ENCODE peak calls at places on chromosome X, in six cellular contexts. K is memory B cell; M is right cardiac atrium; A is stimulated activated effector memory CD8-positive, alpha-beta T cell treated with anti-CD3 and anti-CD28 coated beads, Interleukin-12 subunit alpha, Interleukin-12 subunit beta, amount 100 ng/mL, for 72 hours; N is NCI-H1092; E is DMS 273 treated with DMSO at 0.1 percent for 48 hours. X is an unnamed sample.
A peak's percentile ranks its signal among the peaks of the same experiment; 100 is the strongest.

GRCh38 chrX:31128849-31129248 is 57.0 kb upstream of the FTHL17 start:
- DNase-seq in A (no peak), K (no peak), E (no peak), M (no peak), N (no peak), X (no peak)

GRCh38 chrX:15678339-15678738 is 13.7 kb upstream of the CLTRN start:
- DNase-seq in E (no peak), N (no peak), M (peak; percentile 40), A (no peak), K (no peak), X (no peak)

GRCh38 chrX:11329016-11329415 is 35.8 kb downstream of the AMELX start:
- DNase-seq in M (no peak), E (no peak), N (no peak), K (no peak), A (no peak), X (no peak)

GRCh38 chrX:103779156-103779555 is 2.5 kb downstream of the PLP1 start:
- DNase-seq in N (peak; percentile 41), E (no peak), M (peak; percentile 54), A (no peak), K (no peak), X (peak; percentile 22)

GRCh38 chrX:145549476-145549875 is 268.2 kb upstream of the SLITRK2 start:
- DNase-seq in E (no peak), K (no peak), N (no peak), A (no peak), M (no peak), X (no peak)

GRCh38 chrX:136271300-136271699 is 20.1 kb upstream of the MAP7D3 start:
- DNase-seq in M (no peak), N (no peak), K (no peak), A (no peak), E (no peak), X (no peak)

GRCh38 chrX:97787849-97788248 is 904.1 kb downstream of the RPA4 start:
- DNase-seq in A (no peak), K (no peak), M (no peak), E (no peak), N (no peak), X (no peak)

GRCh38 chrX:53474707-53475106 is 40.5 kb upstream of the HSD17B10 start:
- DNase-seq in E (no peak), M (no peak), N (no peak), K (no peak), A (no peak), X (no peak)

GRCh38 chrX:13695601-13696115 is 6.7 kb downstream of the RAB9A start:
- DNase-seq in A (no peak), M (no peak), N (no peak), E (no peak), K (no peak), X (no peak)

GRCh38 chrX:45196701-45197100 is 4.0 kb downstream of the DIPK2B start:
- DNase-seq in N (no peak), E (no peak), A (no peak), K (no peak), M (no peak), X (no peak)

X was measured in NCI-H1417 treated with DMSO at 0.1 percent for 48 hours.